ENCODE peak calls at places on chromosomes 2 and 18, in nine cellular contexts. One of them, this sample, is unnamed.

GRCh38 chr2:231452799-231453508 is 11.3 kb downstream of the NCL start:
- DNase-seq in brain microvascular endothelial cell: no peak
- DNase-seq in choroid plexus epithelial cell: peak; percentile 23
- DNase-seq in AG09309: no peak
- DNase-seq in mucosa of descending colon: no peak
- DNase-seq in left ventricle myocardium inferior: no peak
- DNase-seq in upper lobe of right lung: no peak
- DNase-seq in astrocyte of the spinal cord: peak; percentile 3
- DNase-seq in GM23338: peak; percentile 70
- DNase-seq in this sample: no peak

GRCh38 chr18:75915941-75916640 is 488.6 kb upstream of the SMIM21 start:
- DNase-seq in brain microvascular endothelial cell: no peak
- DNase-seq in choroid plexus epithelial cell: no peak
- DNase-seq in AG09309: no peak
- DNase-seq in mucosa of descending colon: no peak
- DNase-seq in left ventricle myocardium inferior: no peak
- DNase-seq in upper lobe of right lung: no peak
- DNase-seq in astrocyte of the spinal cord: no peak
- DNase-seq in GM23338: peak; percentile 89
- DNase-seq in this sample: no peak

GRCh38 chr2:217992061-217992460 is 10.7 kb downstream of the TNS1 start:
- DNase-seq in brain microvascular endothelial cell: no peak
- DNase-seq in choroid plexus epithelial cell: no peak
- DNase-seq in AG09309: no peak
- DNase-seq in mucosa of descending colon: no peak
- DNase-seq in left ventricle myocardium inferior: peak; percentile 2
- DNase-seq in upper lobe of right lung: peak; percentile 45
- DNase-seq in astrocyte of the spinal cord: no peak
- DNase-seq in GM23338: no peak
- DNase-seq in this sample: no peak

GRCh38 chr2:211113294-211114175 is 557.1 kb downstream of the CPS1 start:
- DNase-seq in brain microvascular endothelial cell: no peak
- DNase-seq in choroid plexus epithelial cell: no peak
- DNase-seq in AG09309: no peak
- DNase-seq in mucosa of descending colon: no peak
- DNase-seq in left ventricle myocardium inferior: no peak
- DNase-seq in upper lobe of right lung: no peak
- DNase-seq in astrocyte of the spinal cord: no peak
- DNase-seq in GM23338: no peak
- DNase-seq in this sample: no peak

GRCh38 chr2:159933727-159934049 is 128.7 kb downstream of the PLA2R1 start:
- DNase-seq in brain microvascular endothelial cell: no peak
- DNase-seq in choroid plexus epithelial cell: peak; percentile 19
- DNase-seq in AG09309: no peak
- DNase-seq in mucosa of descending colon: no peak
- DNase-seq in left ventricle myocardium inferior: no peak
- DNase-seq in upper lobe of right lung: no peak
- DNase-seq in astrocyte of the spinal cord: no peak
- DNase-seq in GM23338: no peak
- DNase-seq in this sample: no peak

GRCh38 chr2:205865794-205866490 is 183.6 kb downstream of the NRP2 start:
- DNase-seq in brain microvascular endothelial cell: no peak
- DNase-seq in choroid plexus epithelial cell: no peak
- DNase-seq in AG09309: no peak
- DNase-seq in mucosa of descending colon: no peak
- DNase-seq in left ventricle myocardium inferior: no peak
- DNase-seq in upper lobe of right lung: no peak
- DNase-seq in astrocyte of the spinal cord: no peak
- DNase-seq in GM23338: no peak
- DNase-seq in this sample: no peak

GRCh38 chr2:227482638-227483340 is 10.8 kb downstream of the AGFG1 start:
- DNase-seq in brain microvascular endothelial cell: no peak
- DNase-seq in choroid plexus epithelial cell: no peak
- DNase-seq in AG09309: no peak
- DNase-seq in mucosa of descending colon: no peak
- DNase-seq in left ventricle myocardium inferior: no peak
- DNase-seq in upper lobe of right lung: no peak
- DNase-seq in astrocyte of the spinal cord: no peak
- DNase-seq in GM23338: no peak
- DNase-seq in this sample: no peak

GRCh38 chr2:200439981-200440380 is 69.9 kb downstream of the KCTD18 start:
- DNase-seq in brain microvascular endothelial cell: no peak
- DNase-seq in choroid plexus epithelial cell: no peak
- DNase-seq in AG09309: no peak
- DNase-seq in mucosa of descending colon: no peak
- DNase-seq in left ventricle myocardium inferior: no peak
- DNase-seq in upper lobe of right lung: no peak
- DNase-seq in astrocyte of the spinal cord: no peak
- DNase-seq in GM23338: no peak
- DNase-seq in this sample: no peak

GRCh38 chr2:105796131-105796638 is 51.5 kb downstream of the NCK2 start:
- DNase-seq in brain microvascular endothelial cell: no peak
- DNase-seq in choroid plexus epithelial cell: no peak
- DNase-seq in AG09309: no peak
- DNase-seq in mucosa of descending colon: no peak
- DNase-seq in left ventricle myocardium inferior: no peak
- DNase-seq in upper lobe of right lung: no peak
- DNase-seq in astrocyte of the spinal cord: no peak
- DNase-seq in GM23338: no peak
- DNase-seq in this sample: no peak

GRCh38 chr2:66463206-66463605 is 28.3 kb downstream of the MEIS1 start:
- DNase-seq in brain microvascular endothelial cell: no peak
- DNase-seq in choroid plexus epithelial cell: no peak
- DNase-seq in AG09309: no peak
- DNase-seq in mucosa of descending colon: no peak
- DNase-seq in left ventricle myocardium inferior: no peak
- DNase-seq in upper lobe of right lung: no peak
- DNase-seq in astrocyte of the spinal cord: no peak
- DNase-seq in GM23338: no peak
- DNase-seq in this sample: no peak

GRCh38 chr2:10028988-10029874 is 14.1 kb upstream of the KLF11 start:
- DNase-seq in brain microvascular endothelial cell: no peak
- DNase-seq in choroid plexus epithelial cell: peak; percentile 75
- DNase-seq in AG09309: no peak
- DNase-seq in mucosa of descending colon: peak; percentile 54
- DNase-seq in left ventricle myocardium inferior: peak; percentile 73
- DNase-seq in upper lobe of right lung: peak; percentile 89
- DNase-seq in astrocyte of the spinal cord: peak; percentile 49
- DNase-seq in GM23338: peak; percentile 72
- DNase-seq in this sample: no peak

DNA sequence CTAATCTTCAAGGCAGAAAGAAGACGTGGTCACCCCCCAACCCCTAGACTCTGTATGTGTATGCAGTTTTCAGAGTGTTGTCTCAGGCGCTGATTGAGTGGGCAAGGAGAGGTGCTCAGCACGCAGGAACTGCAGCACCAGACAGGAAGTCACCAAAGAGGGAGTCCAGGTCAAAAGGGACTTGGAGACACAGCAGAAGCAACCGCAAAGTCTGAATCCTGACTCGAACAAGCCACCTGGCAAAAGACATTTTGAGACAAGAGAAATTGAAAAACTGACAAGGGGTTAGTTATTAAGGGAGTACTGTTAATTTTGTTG is 79.8 kb upstream of the LDLRAD4 start:
- DNase-seq in brain microvascular endothelial cell: no peak
- DNase-seq in choroid plexus epithelial cell: no peak
- DNase-seq in AG09309: no peak
- DNase-seq in mucosa of descending colon: no peak
- DNase-seq in left ventricle myocardium inferior: no peak
- DNase-seq in upper lobe of right lung: no peak
- DNase-seq in astrocyte of the spinal cord: no peak
- DNase-seq in GM23338: no peak
- DNase-seq in this sample: no peak
- H3K4me3 ChIP-seq in brain microvascular endothelial cell: no peak overlapping the region
- H3K4me3 ChIP-seq in choroid plexus epithelial cell: no peak overlapping the region
- H3K4me3 ChIP-seq in AG09309: no peak overlapping the region
- H3K4me3 ChIP-seq in mucosa of descending colon: no peak overlapping the region
- H3K4me3 ChIP-seq in left ventricle myocardium inferior: no peak overlapping the region
- H3K4me3 ChIP-seq in upper lobe of right lung: no peak overlapping the region
- H3K4me3 ChIP-seq in astrocyte of the spinal cord: no peak overlapping the region
- H3K4me3 ChIP-seq in GM23338: no peak overlapping the region
- H3K4me3 ChIP-seq in this sample: no peak overlapping the region

DNA sequence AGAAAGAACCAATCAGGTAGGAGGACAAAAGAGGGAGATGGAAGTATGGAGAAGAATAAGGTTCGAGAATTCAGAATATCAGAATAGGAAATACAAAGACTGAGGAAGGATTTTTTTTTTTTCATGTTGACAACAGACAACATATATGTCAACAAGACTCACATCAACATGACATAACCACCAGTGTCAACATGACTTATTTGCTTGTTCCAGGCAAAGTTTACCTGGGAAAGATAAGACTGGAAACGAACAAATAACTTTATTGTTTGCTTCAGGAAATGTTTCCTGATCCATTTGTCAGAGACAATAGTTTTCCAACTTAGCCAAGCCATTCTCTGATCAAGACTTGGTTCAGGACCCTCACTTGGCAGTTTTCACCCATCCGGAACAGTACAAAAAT is 321.9 kb upstream of the NETO1 start:
- DNase-seq in brain microvascular endothelial cell: no peak
- DNase-seq in choroid plexus epithelial cell: no peak
- DNase-seq in AG09309: no peak
- DNase-seq in mucosa of descending colon: no peak
- DNase-seq in left ventricle myocardium inferior: no peak
- DNase-seq in upper lobe of right lung: no peak
- DNase-seq in astrocyte of the spinal cord: no peak
- DNase-seq in GM23338: no peak
- DNase-seq in this sample: no peak
- TF ChIP-seq CTCF in brain microvascular endothelial cell: no peak
- TF ChIP-seq CTCF in choroid plexus epithelial cell: no peak
- TF ChIP-seq CTCF in AG09309: no peak
- TF ChIP-seq CTCF in mucosa of descending colon: no peak
- TF ChIP-seq CTCF in left ventricle myocardium inferior: no peak
- TF ChIP-seq CTCF in upper lobe of right lung: no peak
- TF ChIP-seq CTCF in astrocyte of the spinal cord: no peak
- TF ChIP-seq CTCF in GM23338: no peak
- TF ChIP-seq CTCF in this sample: no peak

GRCh38 chr18:26981373-26982082 is 116.0 kb upstream of the AQP4 start:
- DNase-seq in brain microvascular endothelial cell: no peak
- DNase-seq in choroid plexus epithelial cell: no peak
- DNase-seq in AG09309: no peak
- DNase-seq in mucosa of descending colon: no peak
- DNase-seq in left ventricle myocardium inferior: no peak
- DNase-seq in upper lobe of right lung: no peak
- DNase-seq in astrocyte of the spinal cord: no peak
- DNase-seq in GM23338: no peak
- DNase-seq in this sample: no peak

GRCh38 chr18:26976206-26976605 is 110.7 kb upstream of the AQP4 start:
- DNase-seq in brain microvascular endothelial cell: no peak
- DNase-seq in choroid plexus epithelial cell: no peak
- DNase-seq in AG09309: no peak
- DNase-seq in mucosa of descending colon: no peak
- DNase-seq in left ventricle myocardium inferior: no peak
- DNase-seq in upper lobe of right lung: no peak
- DNase-seq in astrocyte of the spinal cord: no peak
- DNase-seq in GM23338: no peak
- DNase-seq in this sample: no peak

GRCh38 chr18:26978812-26979341 is 113.4 kb upstream of the AQP4 start:
- DNase-seq in brain microvascular endothelial cell: no peak
- DNase-seq in choroid plexus epithelial cell: no peak
- DNase-seq in AG09309: no peak
- DNase-seq in mucosa of descending colon: no peak
- DNase-seq in left ventricle myocardium inferior: no peak
- DNase-seq in upper lobe of right lung: no peak
- DNase-seq in astrocyte of the spinal cord: no peak
- DNase-seq in GM23338: no peak
- DNase-seq in this sample: no peak

GRCh38 chr18:26977791-26978190 is 112.3 kb upstream of the AQP4 start:
- DNase-seq in brain microvascular endothelial cell: no peak
- DNase-seq in choroid plexus epithelial cell: no peak
- DNase-seq in AG09309: no peak
- DNase-seq in mucosa of descending colon: no peak
- DNase-seq in left ventricle myocardium inferior: no peak
- DNase-seq in upper lobe of right lung: no peak
- DNase-seq in astrocyte of the spinal cord: no peak
- DNase-seq in GM23338: no peak
- DNase-seq in this sample: no peak
- H3K4me3 ChIP-seq in brain microvascular endothelial cell: no peak overlapping the region
- H3K4me3 ChIP-seq in choroid plexus epithelial cell: no peak overlapping the region
- H3K4me3 ChIP-seq in AG09309: no peak overlapping the region
- H3K4me3 ChIP-seq in mucosa of descending colon: no peak overlapping the region
- H3K4me3 ChIP-seq in left ventricle myocardium inferior: no peak overlapping the region
- H3K4me3 ChIP-seq in upper lobe of right lung: no peak overlapping the region
- H3K4me3 ChIP-seq in astrocyte of the spinal cord: no peak overlapping the region
- H3K4me3 ChIP-seq in GM23338: no peak overlapping the region
- H3K4me3 ChIP-seq in this sample: no peak overlapping the region

GRCh38 chr2:134491022-134491421 is 227.8 kb downstream of the TMEM163 start:
- DNase-seq in brain microvascular endothelial cell: no peak
- DNase-seq in choroid plexus epithelial cell: no peak
- DNase-seq in AG09309: no peak
- DNase-seq in mucosa of descending colon: no peak
- DNase-seq in left ventricle myocardium inferior: no peak
- DNase-seq in upper lobe of right lung: no peak
- DNase-seq in astrocyte of the spinal cord: no peak
- DNase-seq in GM23338: no peak
- DNase-seq in this sample: no peak

GRCh38 chr2:134489732-134490384 is 228.9 kb downstream of the TMEM163 start:
- DNase-seq in brain microvascular endothelial cell: no peak
- DNase-seq in choroid plexus epithelial cell: no peak
- DNase-seq in AG09309: no peak
- DNase-seq in mucosa of descending colon: no peak
- DNase-seq in left ventricle myocardium inferior: no peak
- DNase-seq in upper lobe of right lung: no peak
- DNase-seq in astrocyte of the spinal cord: no peak
- DNase-seq in GM23338: peak; percentile 49
- DNase-seq in this sample: no peak

GRCh38 chr2:134493797-134494196 is 225.0 kb downstream of the TMEM163 start:
- DNase-seq in brain microvascular endothelial cell: no peak
- DNase-seq in choroid plexus epithelial cell: no peak
- DNase-seq in AG09309: no peak
- DNase-seq in mucosa of descending colon: no peak
- DNase-seq in left ventricle myocardium inferior: no peak
- DNase-seq in upper lobe of right lung: no peak
- DNase-seq in astrocyte of the spinal cord: no peak
- DNase-seq in GM23338: no peak
- DNase-seq in this sample: no peak

GRCh38 chr2:134490535-134490934 is 228.3 kb downstream of the TMEM163 start:
- DNase-seq in brain microvascular endothelial cell: no peak
- DNase-seq in choroid plexus epithelial cell: no peak
- DNase-seq in AG09309: no peak
- DNase-seq in mucosa of descending colon: no peak
- DNase-seq in left ventricle myocardium inferior: no peak
- DNase-seq in upper lobe of right lung: no peak
- DNase-seq in astrocyte of the spinal cord: no peak
- DNase-seq in GM23338: no peak
- DNase-seq in this sample: no peak

DNA sequence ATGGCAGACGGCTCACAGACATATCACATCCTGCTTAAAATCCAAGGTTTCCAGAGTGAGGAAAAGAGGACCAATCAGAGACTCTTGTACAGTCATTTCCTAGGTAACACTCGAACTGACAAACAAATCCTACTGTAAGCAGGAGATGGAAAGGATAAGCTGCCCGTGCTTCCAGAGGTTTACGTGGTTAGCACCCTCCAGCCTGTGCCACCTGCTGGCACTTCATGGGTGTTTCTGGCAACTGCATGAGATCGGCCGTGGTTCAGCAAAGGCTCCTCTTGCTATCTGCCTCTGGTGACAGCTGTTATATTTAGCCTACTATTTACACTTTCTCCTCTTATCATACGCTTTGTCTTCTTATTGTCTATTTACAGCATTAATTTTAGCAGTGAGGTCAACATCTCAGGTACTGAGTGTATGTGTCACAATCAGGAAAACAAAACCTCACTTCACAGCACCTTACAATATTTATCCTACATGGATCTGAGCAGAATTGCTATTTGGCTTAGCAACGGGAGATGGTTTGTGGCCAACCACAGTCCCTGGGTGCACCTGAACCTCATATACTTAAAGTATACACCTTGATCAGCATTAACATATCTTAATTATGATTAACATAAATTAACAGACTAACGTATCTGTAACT is 226.9 kb downstream of the TMEM163 start:
- DNase-seq in brain microvascular endothelial cell: no peak
- DNase-seq in choroid plexus epithelial cell: no peak
- DNase-seq in AG09309: no peak
- DNase-seq in mucosa of descending colon: peak; percentile 29
- DNase-seq in left ventricle myocardium inferior: no peak
- DNase-seq in upper lobe of right lung: no peak
- DNase-seq in astrocyte of the spinal cord: no peak
- DNase-seq in GM23338: no peak
- DNase-seq in this sample: no peak
- TF ChIP-seq CTCF in brain microvascular endothelial cell: no peak
- TF ChIP-seq CTCF in choroid plexus epithelial cell: no peak
- TF ChIP-seq CTCF in AG09309: no peak
- TF ChIP-seq CTCF in mucosa of descending colon: no peak
- TF ChIP-seq CTCF in left ventricle myocardium inferior: peak; percentile 13
- TF ChIP-seq CTCF in upper lobe of right lung: peak; percentile 17
- TF ChIP-seq CTCF in astrocyte of the spinal cord: no peak
- TF ChIP-seq CTCF in GM23338: no peak
- TF ChIP-seq CTCF in this sample: no peak

This sample was measured in HFF-Myc.